ENCODE peak calls at places on chromosomes 2 and 18, in four cellular contexts. J is BE2C, S is NCI-H460, C is HT-29. B is an unnamed sample.

GRCh38 chr18:24227976-24228660 is 89.3 kb downstream of the CABYR start:
- DNase-seq in J (no peak), S (no peak), C (peak), B (peak)

GRCh38 chr2:15448242-15448839 is 112.8 kb downstream of the NBAS start:
- DNase-seq in J (no peak), S (no peak), C (no peak), B (no peak)

GRCh38 chr2:207533609-207534008 is 3.8 kb downstream of the CREB1 start:
- DNase-seq in J (no peak), S (no peak), C (no peak), B (no peak)

GRCh38 chr2:106828119-106828518 is 57.8 kb downstream of the ST6GAL2 start:
- DNase-seq in J (no peak), S (no peak), C (no peak), B (no peak)

GRCh38 chr2:178428396-178428806 is 22.6 kb downstream of the PRKRA start:
- DNase-seq in J (no peak), S (no peak), C (no peak), B (no peak)

GRCh38 chr2:213065583-213066444 is 85.6 kb downstream of the IKZF2 start:
- DNase-seq in J (peak), S (no peak), C (no peak), B (no peak)

GRCh38 chr2:102000813-102001766 is 9.3 kb downstream of the IL1R2 start:
- DNase-seq in J (no peak), S (no peak), C (no peak), B (no peak)

GRCh38 chr2:38260469-38260868 is 116.6 kb downstream of the ATL2 start:
- DNase-seq in J (no peak), S (no peak), C (no peak), B (no peak)

GRCh38 chr2:152762202-152762601 is 43.8 kb downstream of the ARL6IP6 start:
- DNase-seq in J (no peak), S (no peak), C (no peak), B (no peak)

GRCh38 chr2:197079832-197080555 is 153.5 kb upstream of the PGAP1 start:
- DNase-seq in J (peak), S (no peak), C (no peak), B (no peak)

GRCh38 chr2:215435809-215436704 is at the start of gene FN1:
- DNase-seq in J (peak), S (peak), C (no peak), B (no peak)

GRCh38 chr2:158967731-158968395 is 577 bp upstream of the TANC1 start:
- DNase-seq in J (peak), S (no peak), C (peak), B (peak)

GRCh38 chr2:95318431-95319220 is 21.5 kb downstream of the KCNIP3 start:
- DNase-seq in J (no peak), S (no peak), C (no peak), B (no peak)

GRCh38 chr2:11784747-11785610 is 38.5 kb downstream of the LPIN1 start:
- DNase-seq in J (peak), S (no peak), C (peak), B (no peak)

GRCh38 chr2:57720728-57721627 is 325.6 kb upstream of the VRK2 start:
- DNase-seq in J (peak), S (peak), C (peak), B (peak)

GRCh38 chr2:44342854-44343253 is 18.4 kb downstream of the PREPL start:
- DNase-seq in J (peak), S (peak), C (peak), B (peak)

GRCh38 chr2:219627105-219628100 is at the start of gene SLC4A3:
- DNase-seq in J (peak), S (peak), C (no peak), B (peak)

GRCh38 chr2:235501663-235502009 is 7.8 kb downstream of the AGAP1 start:
- DNase-seq in J (no peak), S (no peak), C (no peak), B (no peak)

GRCh38 chr2:20061476-20061875 is 10.0 kb upstream of the LAPTM4A start:
- DNase-seq in J (no peak), S (no peak), C (no peak), B (no peak)

B was measured in RKO.